ENCODE peak calls at places on chromosomes 11 and 22, in six cellular contexts. C is fibroblast of lung, E is cardiac muscle cell, B is SK-N-SH, K is WERI-Rb-1, P is GM23338. Q is an unnamed sample.

GRCh38 chr11:105588001-105588400 is 21.9 kb upstream of the GRIA4 start:
- DNase-seq in C (peak; percentile 66), E (peak; percentile 24), B (no peak), K (no peak), P (no peak), Q (no peak)

GRCh38 chr22:31248138-31248745 is 36.1 kb downstream of the LIMK2 start:
- DNase-seq in C (peak; percentile 87), E (peak; percentile 94), B (peak; percentile 85), K (peak; percentile 93), P (peak; percentile 94), Q (peak; percentile 87)

GRCh38 chr11:80586464-80586863 is 1145.6 kb upstream of the TENM4 start:
- DNase-seq in C (no peak), E (no peak), B (no peak), K (no peak), P (no peak), Q (no peak)

GRCh38 chr11:68142028-68142412 is 20.8 kb upstream of the CHKA start:
- DNase-seq in C (no peak), E (no peak), B (no peak), K (no peak), P (no peak), Q (no peak)

GRCh38 chr11:45000918-45001317 is 50.2 kb upstream of the TP53I11 start:
- DNase-seq in C (no peak), E (no peak), B (no peak), K (no peak), P (no peak), Q (no peak)

GRCh38 chr11:66494935-66495334 is 14.7 kb downstream of the DPP3 start:
- DNase-seq in C (no peak), E (no peak), B (no peak), K (peak; percentile 43), P (peak; percentile 60), Q (peak; percentile 83)

GRCh38 chr11:34199525-34199924 is 94.1 kb downstream of the NAT10 start:
- DNase-seq in C (no peak), E (no peak), B (no peak), K (no peak), P (no peak), Q (no peak)

GRCh38 chr11:37907461-37908223 is 1309.6 kb upstream of the RAG2 start:
- DNase-seq in C (no peak), E (no peak), B (no peak), K (no peak), P (no peak), Q (no peak)

GRCh38 chr11:116466231-116466630 is 306.6 kb downstream of the BUD13 start:
- DNase-seq in C (no peak), E (no peak), B (no peak), K (peak; percentile 42), P (no peak), Q (no peak)

GRCh38 chr22:46119093-46119728 is 31.1 kb upstream of the PPARA start:
- DNase-seq in C (no peak), E (no peak), B (no peak), K (no peak), P (no peak), Q (no peak)

GRCh38 chr11:131796541-131796940 is 426.1 kb downstream of the NTM start:
- DNase-seq in C (no peak), E (no peak), B (no peak), K (no peak), P (no peak), Q (no peak)

GRCh38 chr11:124622531-124623451 is at the start of gene TBRG1:
- DNase-seq in C (peak; percentile 90), E (peak; percentile 95), B (peak; percentile 96), K (peak; percentile 93), P (peak; percentile 92), Q (peak; percentile 92)

GRCh38 chr11:124627546-124627945 is 4.9 kb downstream of the TBRG1 start:
- DNase-seq in C (no peak), E (peak; percentile 27), B (no peak), K (no peak), P (no peak), Q (no peak)

GRCh38 chr11:124629961-124630360 is 7.3 kb downstream of the TBRG1 start:
- DNase-seq in C (no peak), E (no peak), B (no peak), K (no peak), P (no peak), Q (no peak)

GRCh38 chr11:124623861-124624525 is 1.3 kb downstream of the TBRG1 start:
- DNase-seq in C (peak; percentile 17), E (peak; percentile 23), B (no peak), K (no peak), P (no peak), Q (no peak)

GRCh38 chr11:124625504-124626168 is 3.0 kb downstream of the TBRG1 start:
- DNase-seq in C (no peak), E (no peak), B (no peak), K (no peak), P (no peak), Q (no peak)
- H3K36me3 ChIP-seq in C (peaks cover 7% of the 10 kb centered on the region), E (peaks cover 46% of the 10 kb centered on the region), B (peaks cover 60% of the 10 kb centered on the region), K (peaks cover 47% of the 10 kb centered on the region), P (peaks cover 33% of the 10 kb centered on the region), Q (peaks cover 22% of the 10 kb centered on the region)

DNA sequence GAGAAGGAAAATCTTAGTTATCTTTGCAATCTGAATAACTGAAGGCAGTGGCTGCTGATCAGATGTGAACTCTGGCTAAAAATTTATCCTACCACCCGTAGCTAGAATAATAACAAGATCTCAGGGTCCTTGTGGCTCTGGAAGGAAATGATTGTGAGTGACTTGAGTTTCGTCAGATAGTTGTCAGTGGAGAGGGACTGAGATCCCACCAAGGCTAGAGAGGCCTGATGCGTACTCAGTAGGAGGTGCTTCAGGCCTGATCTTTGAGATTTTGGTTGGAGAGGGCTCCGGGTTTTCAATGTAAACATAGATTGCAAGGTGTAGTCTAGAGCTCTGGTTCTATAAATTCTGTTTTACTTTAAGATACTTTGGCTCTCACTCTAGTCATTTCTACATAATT is 1.4 kb downstream of the MADD start:
- DNase-seq in C (no peak), E (no peak), B (no peak), K (no peak), P (no peak), Q (no peak)
- H3K4me3 ChIP-seq in C (peak overlapping the region; percentile 12), E (peak overlapping the region; percentile 55), B (peak overlapping the region; percentile 73), K (peak overlapping the region; percentile 75), P (peak overlapping the region; percentile 88), Q (no peak overlapping the region)

GRCh38 chr22:35208003-35208402 is 49.3 kb upstream of the HMGXB4 start:
- DNase-seq in C (no peak), E (no peak), B (no peak), K (no peak), P (no peak), Q (no peak)
- H3K27me3 ChIP-seq in C (no peaks in the 10 kb centered on the region), E (no peaks in the 10 kb centered on the region), B (no peaks in the 10 kb centered on the region), K (no peaks in the 10 kb centered on the region), P (no peaks in the 10 kb centered on the region), Q (no peaks in the 10 kb centered on the region)

GRCh38 chr11:65396769-65397745 is 10.6 kb downstream of the FRMD8 start:
- DNase-seq in C (no peak), E (no peak), B (no peak), K (peak; percentile 65), P (no peak), Q (no peak)
- H3K36me3 ChIP-seq in C (peaks cover 43% of the 10 kb centered on the region), E (peaks cover 9% of the 10 kb centered on the region), B (peaks cover 35% of the 10 kb centered on the region), K (peaks cover 44% of the 10 kb centered on the region), P (no peaks in the 10 kb centered on the region), Q (peaks cover 4% of the 10 kb centered on the region)

GRCh38 chr11:126328444-126328843 is 24.6 kb downstream of the DCPS start:
- DNase-seq in C (no peak), E (no peak), B (no peak), K (no peak), P (no peak), Q (peak; percentile 50)
- H3K4me3 ChIP-seq in C (no peak overlapping the region), E (no peak overlapping the region), B (no peak overlapping the region), K (no peak overlapping the region), P (no peak overlapping the region), Q (no peak overlapping the region)

DNA sequence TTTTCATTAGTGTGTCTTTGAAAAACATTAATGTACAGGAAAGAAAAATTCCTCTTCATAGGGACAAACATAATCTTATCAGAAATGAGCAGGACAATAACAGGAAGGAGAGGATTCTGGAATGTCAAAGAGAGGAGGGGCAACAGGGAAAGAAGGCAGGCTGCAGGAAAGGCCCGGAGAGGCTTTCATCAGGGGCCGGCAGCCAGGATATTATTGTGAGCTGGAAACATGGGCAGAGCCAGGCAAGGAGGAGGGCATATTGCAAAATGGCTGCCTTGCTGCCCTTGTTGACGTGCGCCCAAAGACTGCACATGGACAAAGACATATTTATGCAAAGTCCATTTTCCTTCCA is 433.7 kb downstream of the ETS1 start:
- DNase-seq in C (no peak), E (peak; percentile 49), B (no peak), K (no peak), P (no peak), Q (no peak)
- H3K27me3 ChIP-seq in C (peaks cover 3% of the 10 kb centered on the region), E (no peaks in the 10 kb centered on the region), B (no peaks in the 10 kb centered on the region), K (no peaks in the 10 kb centered on the region), P (no peaks in the 10 kb centered on the region), Q (no peaks in the 10 kb centered on the region)

GRCh38 chr22:40300884-40301672 is 45.2 kb upstream of the ADSL start:
- DNase-seq in C (no peak), E (no peak), B (no peak), K (no peak), P (no peak), Q (no peak)
- H3K36me3 ChIP-seq in C (peaks cover 3% of the 10 kb centered on the region), E (peaks cover 43% of the 10 kb centered on the region), B (peaks cover 14% of the 10 kb centered on the region), K (peaks cover 28% of the 10 kb centered on the region), P (peaks cover 35% of the 10 kb centered on the region), Q (peaks cover 11% of the 10 kb centered on the region)